ENCODE peak calls at places on chromosomes 4 and X, in five cellular contexts. Y, C, B, S and Z are unnamed samples.

GRCh38 chr4:8347660-8348059 is 78.1 kb downstream of the HTRA3 start:
- DNase-seq in Y (no peak), C (no peak), B (no peak), S (no peak), Z (no peak)

GRCh38 chrX:70995338-70995737 is 64.4 kb upstream of the SLC7A3 start:
- DNase-seq in Y (no peak), C (no peak), B (no peak), S (no peak), Z (no peak)

GRCh38 chrX:110987292-110987691 is 108.7 kb upstream of the PAK3 start:
- DNase-seq in Y (no peak), C (no peak), B (no peak), S (no peak), Z (no peak)

GRCh38 chr4:84024405-84024804 is 474.7 kb downstream of the NKX6-1 start:
- DNase-seq in Y (no peak), C (no peak), B (no peak), S (no peak), Z (no peak)

GRCh38 chr4:89906787-89907521 is 12.3 kb downstream of the MMRN1 start:
- DNase-seq in Y (no peak), C (no peak), B (no peak), S (no peak), Z (no peak)

GRCh38 chrX:135509885-135510284 is 10.6 kb upstream of the INTS6L start:
- DNase-seq in Y (no peak), C (no peak), B (no peak), S (no peak), Z (no peak)

GRCh38 chrX:105910563-105911105 is 88.3 kb downstream of the NRK start:
- DNase-seq in Y (no peak), C (no peak), B (no peak), S (no peak), Z (no peak)

GRCh38 chrX:134368140-134368539 is 91.8 kb upstream of the HPRT1 start:
- DNase-seq in Y (no peak), C (no peak), B (no peak), S (no peak), Z (no peak)

GRCh38 chr4:15809473-15809872 is 31.3 kb downstream of the CD38 start:
- DNase-seq in Y (no peak), C (no peak), B (no peak), S (no peak), Z (no peak)

GRCh38 chrX:72108666-72109065 is 23.0 kb downstream of the RTL5 start:
- DNase-seq in Y (no peak), C (no peak), B (no peak), S (no peak), Z (no peak)

GRCh38 chr4:168220893-168221292 is 97.7 kb downstream of the DDX60 start:
- DNase-seq in Y (no peak), C (no peak), B (no peak), S (no peak), Z (no peak)